ENCODE peak calls at places on chromosomes 5 and 9, in four cellular contexts. Y is right atrium auricular region, W is cardiac fibroblast, R is neural progenitor cell. A is an unnamed sample.

GRCh38 chr5:174355208-174355612 is 309.7 kb downstream of the NSG2 start:
- DNase-seq in Y (peak; percentile 76), W (peak; percentile 93), R (no peak), A (peak; percentile 95)

GRCh38 chr9:110207071-110207923 is 662 bp downstream of the C9orf152 start:
- DNase-seq in Y (no peak), W (no peak), R (no peak), A (no peak)

GRCh38 chr9:19550009-19550408 is 141.2 kb downstream of the ACER2 start:
- DNase-seq in Y (no peak), W (no peak), R (no peak), A (no peak)

GRCh38 chr9:116064970-116065369 is 88.6 kb upstream of the PAPPA start:
- DNase-seq in Y (no peak), W (no peak), R (no peak), A (no peak)

GRCh38 chr5:127931396-127931795 is 152.2 kb upstream of the SLC12A2 start:
- DNase-seq in Y (no peak), W (no peak), R (peak; percentile 20), A (no peak)

GRCh38 chr5:178331491-178331981 is 98.9 kb upstream of the PHYKPL start:
- DNase-seq in Y (peak; percentile 65), W (peak; percentile 12), R (peak; percentile 29), A (no peak)

GRCh38 chr9:11701706-11702105 is 991.5 kb upstream of the TYRP1 start:
- DNase-seq in Y (no peak), W (no peak), R (no peak), A (no peak)

GRCh38 chr9:103700558-103700957 is 393.6 kb upstream of the SMC2 start:
- DNase-seq in Y (no peak), W (no peak), R (peak; percentile 9), A (no peak)

GRCh38 chr5:59197911-59198310 is 615.0 kb downstream of the RAB3C start:
- DNase-seq in Y (no peak), W (no peak), R (no peak), A (no peak)

GRCh38 chr9:109427886-109428285 is 70.2 kb downstream of the PTPN3 start:
- DNase-seq in Y (peak; percentile 7), W (no peak), R (no peak), A (no peak)

GRCh38 chr9:137241490-137242328 is 622 bp downstream of the TUBB4B start:
- DNase-seq in Y (peak; percentile 71), W (peak; percentile 44), R (peak; percentile 67), A (no peak)

GRCh38 chr9:116154976-116155699 is 1.5 kb downstream of the PAPPA start:
- DNase-seq in Y (no peak), W (peak; percentile 87), R (peak; percentile 21), A (no peak)

GRCh38 chr5:169602535-169602934 is 19.0 kb downstream of the SPDL1 start:
- DNase-seq in Y (no peak), W (no peak), R (no peak), A (peak; percentile 54)

GRCh38 chr5:62578540-62578939 is at the start of gene LRRC70:
- DNase-seq in Y (no peak), W (peak; percentile 96), R (peak; percentile 21), A (no peak)

GRCh38 chr9:16866542-16866941 is 3.9 kb downstream of the BNC2 start:
- DNase-seq in Y (no peak), W (peak; percentile 72), R (no peak), A (no peak)

GRCh38 chr9:137175345-137175961 is 3.6 kb upstream of the TMEM210 start:
- DNase-seq in Y (no peak), W (no peak), R (peak; percentile 62), A (no peak)

GRCh38 chr5:64767959-64768357 is 533 bp downstream of the SREK1IP1 start:
- DNase-seq in Y (no peak), W (no peak), R (peak; percentile 32), A (no peak)

GRCh38 chr9:36034911-36035490 is 1.7 kb upstream of the RECK start:
- DNase-seq in Y (no peak), W (no peak), R (no peak), A (no peak)

GRCh38 chr5:82096249-82096648 is 124.4 kb downstream of the ATG10 start:
- DNase-seq in Y (no peak), W (no peak), R (no peak), A (no peak)

DNA sequence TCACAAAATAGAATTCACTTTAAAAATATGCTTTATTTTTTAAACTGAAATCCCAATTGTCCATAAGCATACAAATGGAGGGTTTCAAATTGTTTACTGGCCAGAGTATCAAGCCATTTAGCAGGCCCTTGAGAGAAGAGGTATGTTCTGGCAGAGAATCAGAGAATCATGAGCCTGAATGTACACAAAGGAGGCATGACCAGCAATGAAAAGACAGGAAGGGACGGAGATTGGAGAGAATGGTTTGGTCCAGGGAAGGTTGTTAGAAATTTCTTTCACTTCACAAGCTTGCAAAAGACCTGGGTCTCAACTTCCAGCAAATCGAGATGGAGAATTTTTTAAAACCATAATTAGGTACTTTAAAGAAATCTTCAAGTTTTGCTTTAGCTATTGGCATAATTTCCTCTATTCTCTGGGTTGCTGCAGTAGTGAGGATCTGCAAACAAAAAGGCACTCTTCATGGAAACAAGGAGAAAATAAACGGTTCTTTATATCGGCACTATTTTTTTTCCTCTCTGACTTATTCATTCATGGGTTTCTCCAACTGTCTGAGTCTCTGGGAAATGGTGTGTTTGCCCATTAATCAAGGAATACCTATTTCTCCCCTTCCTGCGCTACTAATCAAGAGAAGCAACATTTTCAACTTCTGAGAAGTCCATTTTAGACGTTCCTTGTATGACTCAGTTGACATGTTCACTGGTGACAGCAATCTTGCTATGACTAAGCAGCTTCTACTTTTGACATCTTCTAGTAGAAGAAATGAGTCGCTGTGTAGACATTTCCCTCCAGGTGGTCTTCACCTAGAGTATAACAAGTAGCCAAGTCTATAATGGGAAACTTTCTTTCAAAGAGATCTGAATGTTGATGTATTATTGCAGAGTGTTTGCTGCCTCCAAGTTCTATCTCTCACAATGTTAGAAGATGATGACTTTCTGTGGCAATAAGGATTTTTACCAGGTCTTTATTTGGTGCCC is 23.1 kb upstream of the ERCC6L2 start:
- DNase-seq in Y (no peak), W (no peak), R (no peak), A (no peak)
- H3K4me3 ChIP-seq in Y (no peak overlapping the region), W (no peak overlapping the region), R (no peak overlapping the region), A (no peak overlapping the region)

GRCh38 chr5:146623657-146624056 is 107.7 kb upstream of the GPR151 start:
- DNase-seq in Y (no peak), W (no peak), R (no peak), A (no peak)

GRCh38 chr5:146620663-146621051 is 104.7 kb upstream of the GPR151 start:
- DNase-seq in Y (no peak), W (no peak), R (peak; percentile 63), A (no peak)

GRCh38 chr5:146623009-146623408 is 107.0 kb upstream of the GPR151 start:
- DNase-seq in Y (no peak), W (no peak), R (no peak), A (no peak)

GRCh38 chr5:146624179-146624578 is 108.2 kb upstream of the GPR151 start:
- DNase-seq in Y (no peak), W (no peak), R (peak; percentile 29), A (no peak)

GRCh38 chr5:146622391-146622790 is 106.4 kb upstream of the GPR151 start:
- DNase-seq in Y (no peak), W (no peak), R (no peak), A (no peak)
- H3K4me3 ChIP-seq in Y (no peak overlapping the region), W (no peak overlapping the region), R (no peak overlapping the region), A (no peak overlapping the region)

GRCh38 chr9:79575560-79575959 is 3.8 kb downstream of the TLE4 start:
- DNase-seq in Y (no peak), W (no peak), R (peak; percentile 39), A (no peak)

GRCh38 chr9:79573697-79573976 is 1.9 kb downstream of the TLE4 start:
- DNase-seq in Y (no peak), W (no peak), R (no peak), A (no peak)

GRCh38 chr9:79572891-79573696 is 1.3 kb downstream of the TLE4 start:
- DNase-seq in Y (no peak), W (peak; percentile 21), R (peak; percentile 70), A (no peak)

GRCh38 chr9:79574716-79575242 is 3.0 kb downstream of the TLE4 start:
- DNase-seq in Y (no peak), W (peak; percentile 13), R (no peak), A (no peak)

DNA sequence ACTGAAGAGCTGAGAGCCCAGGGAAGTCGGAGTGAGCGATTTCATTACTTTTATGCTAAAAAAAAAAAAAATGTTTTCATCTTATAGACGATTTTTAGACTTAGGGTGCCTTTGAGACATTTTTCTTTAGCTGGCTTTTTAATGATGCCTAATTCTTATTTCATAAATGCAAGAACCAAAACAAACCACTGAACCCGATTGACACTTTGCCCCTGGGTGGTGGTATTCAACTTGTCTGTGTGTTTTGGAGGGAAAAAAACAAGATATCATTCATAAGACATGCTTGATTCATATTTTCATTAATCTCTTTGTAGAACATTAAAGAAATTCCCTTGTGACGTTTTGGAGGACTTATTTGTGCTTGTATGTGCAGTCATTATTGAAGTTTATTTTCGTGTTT is 2.4 kb downstream of the TLE4 start:
- DNase-seq in Y (no peak), W (no peak), R (no peak), A (no peak)
- H3K4me3 ChIP-seq in Y (peak overlapping the region; percentile 98), W (peak overlapping the region; percentile 68), R (peak overlapping the region; percentile 96), A (peak overlapping the region; percentile 87)

DNA sequence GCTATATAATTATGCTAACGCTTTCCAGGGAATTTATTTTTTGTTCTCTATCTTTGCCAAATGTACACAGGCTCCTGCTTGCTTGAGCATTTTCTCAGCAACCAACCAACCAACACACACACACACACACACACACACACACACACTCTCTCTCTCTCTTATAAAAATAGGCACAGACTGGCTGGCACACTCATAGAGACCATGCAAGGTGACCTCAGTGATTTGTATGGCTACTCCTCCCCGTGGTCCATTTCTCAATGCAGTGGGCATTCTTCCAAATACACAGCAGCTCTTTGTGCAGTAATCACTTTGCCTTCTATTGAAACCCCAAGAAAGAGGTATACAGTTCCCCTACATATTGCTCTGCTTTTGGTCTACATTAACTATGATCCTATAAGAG is 416.0 kb downstream of the MAN2A1 start:
- DNase-seq in Y (no peak), W (peak; percentile 41), R (no peak), A (no peak)
- H3K4me3 ChIP-seq in Y (no peak overlapping the region), W (no peak overlapping the region), R (no peak overlapping the region), A (no peak overlapping the region)

A was measured in BJ.